ENCODE peak calls at places on chromosomes 11 and 22, in nine cellular contexts. One of them, this sample, is unnamed.

GRCh38 chr11:65575568-65576231 is at the start of gene EHBP1L1:
- DNase-seq in AG10803: no peak
- DNase-seq in epithelial cell of esophagus: peak
- DNase-seq in fibroblast of pulmonary artery: peak
- DNase-seq in thoracic aorta: no peak
- DNase-seq in fibroblast of the aortic adventitia: peak
- DNase-seq in mucosa of descending colon: peak
- DNase-seq in uterus: peak
- DNase-seq in foreskin keratinocyte: peak
- DNase-seq in this sample: peak

GRCh38 chr11:47913569-47914244 is 65.6 kb upstream of the NUP160 start:
- DNase-seq in epithelial cell of esophagus: no peak
- DNase-seq in foreskin keratinocyte: no peak
- DNase-seq in fibroblast of pulmonary artery: no peak
- DNase-seq in mucosa of descending colon: no peak
- DNase-seq in fibroblast of the aortic adventitia: no peak
- DNase-seq in thoracic aorta: no peak
- DNase-seq in uterus: no peak
- DNase-seq in AG10803: no peak
- DNase-seq in this sample: no peak

GRCh38 chr11:8056810-8057463 is 24.1 kb upstream of the TUB start:
- DNase-seq in thoracic aorta: no peak
- DNase-seq in AG10803: peak
- DNase-seq in fibroblast of pulmonary artery: peak
- DNase-seq in uterus: peak
- DNase-seq in fibroblast of the aortic adventitia: peak
- DNase-seq in mucosa of descending colon: peak
- DNase-seq in foreskin keratinocyte: no peak
- DNase-seq in epithelial cell of esophagus: peak
- DNase-seq in this sample: peak

GRCh38 chr11:73379189-73379880 is 3.1 kb downstream of the RELT start:
- DNase-seq in fibroblast of pulmonary artery: no peak
- DNase-seq in epithelial cell of esophagus: no peak
- DNase-seq in foreskin keratinocyte: no peak
- DNase-seq in fibroblast of the aortic adventitia: no peak
- DNase-seq in mucosa of descending colon: peak
- DNase-seq in uterus: no peak
- DNase-seq in AG10803: no peak
- DNase-seq in thoracic aorta: no peak
- DNase-seq in this sample: peak

GRCh38 chr22:23072035-23072910 is 2.0 kb downstream of the GNAZ start:
- DNase-seq in fibroblast of the aortic adventitia: no peak
- DNase-seq in uterus: peak
- DNase-seq in AG10803: peak
- DNase-seq in fibroblast of pulmonary artery: no peak
- DNase-seq in foreskin keratinocyte: no peak
- DNase-seq in thoracic aorta: no peak
- DNase-seq in epithelial cell of esophagus: no peak
- DNase-seq in mucosa of descending colon: no peak
- DNase-seq in this sample: no peak

GRCh38 chr11:116427903-116428637 is 344.7 kb downstream of the BUD13 start:
- DNase-seq in thoracic aorta: no peak
- DNase-seq in epithelial cell of esophagus: no peak
- DNase-seq in mucosa of descending colon: no peak
- DNase-seq in fibroblast of the aortic adventitia: peak
- DNase-seq in uterus: peak
- DNase-seq in foreskin keratinocyte: peak
- DNase-seq in fibroblast of pulmonary artery: no peak
- DNase-seq in AG10803: no peak
- DNase-seq in this sample: no peak

GRCh38 chr22:19969141-19969928 is 27.7 kb upstream of the TXNRD2 start:
- DNase-seq in uterus: no peak
- DNase-seq in foreskin keratinocyte: no peak
- DNase-seq in fibroblast of the aortic adventitia: no peak
- DNase-seq in thoracic aorta: no peak
- DNase-seq in AG10803: no peak
- DNase-seq in mucosa of descending colon: no peak
- DNase-seq in fibroblast of pulmonary artery: no peak
- DNase-seq in epithelial cell of esophagus: no peak
- DNase-seq in this sample: no peak

GRCh38 chr22:22865311-22866072 is 22.1 kb upstream of the IGLL5 start:
- DNase-seq in fibroblast of pulmonary artery: peak
- DNase-seq in epithelial cell of esophagus: no peak
- DNase-seq in fibroblast of the aortic adventitia: no peak
- DNase-seq in foreskin keratinocyte: no peak
- DNase-seq in AG10803: no peak
- DNase-seq in mucosa of descending colon: no peak
- DNase-seq in uterus: no peak
- DNase-seq in thoracic aorta: no peak
- DNase-seq in this sample: no peak

GRCh38 chr11:103491777-103492176 is 382.6 kb downstream of the DYNC2H1 start:
- DNase-seq in epithelial cell of esophagus: peak
- DNase-seq in mucosa of descending colon: no peak
- DNase-seq in uterus: no peak
- DNase-seq in thoracic aorta: no peak
- DNase-seq in fibroblast of the aortic adventitia: no peak
- DNase-seq in foreskin keratinocyte: peak
- DNase-seq in fibroblast of pulmonary artery: no peak
- DNase-seq in AG10803: no peak
- DNase-seq in this sample: no peak

GRCh38 chr11:17807034-17807433 is 72.5 kb downstream of the KCNC1 start:
- DNase-seq in epithelial cell of esophagus: no peak
- DNase-seq in thoracic aorta: no peak
- DNase-seq in mucosa of descending colon: no peak
- DNase-seq in foreskin keratinocyte: no peak
- DNase-seq in fibroblast of the aortic adventitia: no peak
- DNase-seq in AG10803: peak
- DNase-seq in uterus: no peak
- DNase-seq in fibroblast of pulmonary artery: no peak
- DNase-seq in this sample: no peak

GRCh38 chr22:40313007-40313406 is 33.3 kb upstream of the ADSL start:
- DNase-seq in uterus: no peak
- DNase-seq in epithelial cell of esophagus: no peak
- DNase-seq in foreskin keratinocyte: no peak
- DNase-seq in fibroblast of pulmonary artery: no peak
- DNase-seq in mucosa of descending colon: no peak
- DNase-seq in thoracic aorta: no peak
- DNase-seq in fibroblast of the aortic adventitia: no peak
- DNase-seq in AG10803: no peak
- DNase-seq in this sample: no peak

GRCh38 chr11:6402061-6402470 is 11.8 kb downstream of the SMPD1 start:
- DNase-seq in mucosa of descending colon: no peak
- DNase-seq in epithelial cell of esophagus: no peak
- DNase-seq in foreskin keratinocyte: no peak
- DNase-seq in fibroblast of pulmonary artery: no peak
- DNase-seq in uterus: no peak
- DNase-seq in thoracic aorta: no peak
- DNase-seq in AG10803: no peak
- DNase-seq in fibroblast of the aortic adventitia: no peak
- DNase-seq in this sample: no peak

GRCh38 chr22:18031670-18032454 is 7.5 kb upstream of the MICAL3 start:
- DNase-seq in thoracic aorta: no peak
- DNase-seq in AG10803: peak
- DNase-seq in fibroblast of pulmonary artery: peak
- DNase-seq in fibroblast of the aortic adventitia: peak
- DNase-seq in foreskin keratinocyte: peak
- DNase-seq in uterus: peak
- DNase-seq in mucosa of descending colon: no peak
- DNase-seq in epithelial cell of esophagus: peak
- DNase-seq in this sample: peak

DNA sequence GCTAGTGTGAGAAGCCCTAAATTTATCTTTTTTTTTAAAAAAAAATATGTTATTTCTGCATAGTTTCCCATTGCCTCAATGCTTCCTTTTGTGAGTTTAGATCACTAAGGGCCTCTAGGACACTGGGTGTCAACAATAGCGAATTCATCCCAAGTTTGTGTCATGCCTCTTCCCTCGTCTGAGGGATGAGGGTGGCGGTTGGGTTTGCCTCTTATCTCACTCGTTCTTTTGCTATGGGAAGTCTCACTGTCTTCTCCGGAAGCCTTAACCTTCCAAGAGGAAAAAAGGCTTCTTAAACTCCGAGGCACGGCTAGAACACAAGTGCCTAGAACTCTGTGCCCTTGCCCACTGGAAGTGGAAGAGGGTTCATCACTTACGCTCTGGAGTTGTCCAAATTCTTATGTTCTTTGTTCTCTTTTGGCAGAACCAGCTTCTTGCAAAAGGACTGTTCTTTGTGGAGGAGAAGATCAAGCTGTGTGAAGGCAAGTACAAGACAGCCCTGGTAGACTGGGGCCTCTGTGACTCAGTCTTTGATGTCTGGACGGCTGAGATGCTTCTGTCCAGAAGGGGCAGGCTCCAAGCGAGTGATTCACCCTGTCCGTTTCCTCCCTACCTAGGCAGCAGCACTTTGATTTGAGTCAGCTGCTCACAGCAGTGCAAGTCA is 78.5 kb downstream of the TRAF6 start:
- DNase-seq in epithelial cell of esophagus: peak
- DNase-seq in AG10803: peak
- DNase-seq in fibroblast of the aortic adventitia: peak
- DNase-seq in foreskin keratinocyte: peak
- DNase-seq in uterus: peak
- DNase-seq in fibroblast of pulmonary artery: peak
- DNase-seq in mucosa of descending colon: peak
- DNase-seq in thoracic aorta: no peak
- DNase-seq in this sample: peak
- TF ChIP-seq CTCF in epithelial cell of esophagus: peak
- TF ChIP-seq CTCF in AG10803: peak
- TF ChIP-seq CTCF in fibroblast of the aortic adventitia: peak
- TF ChIP-seq CTCF in foreskin keratinocyte: peak
- TF ChIP-seq CTCF in uterus: peak
- TF ChIP-seq CTCF in fibroblast of pulmonary artery: peak
- TF ChIP-seq CTCF in mucosa of descending colon: no peak
- TF ChIP-seq CTCF in thoracic aorta: no peak
- TF ChIP-seq CTCF in this sample: no peak

DNA sequence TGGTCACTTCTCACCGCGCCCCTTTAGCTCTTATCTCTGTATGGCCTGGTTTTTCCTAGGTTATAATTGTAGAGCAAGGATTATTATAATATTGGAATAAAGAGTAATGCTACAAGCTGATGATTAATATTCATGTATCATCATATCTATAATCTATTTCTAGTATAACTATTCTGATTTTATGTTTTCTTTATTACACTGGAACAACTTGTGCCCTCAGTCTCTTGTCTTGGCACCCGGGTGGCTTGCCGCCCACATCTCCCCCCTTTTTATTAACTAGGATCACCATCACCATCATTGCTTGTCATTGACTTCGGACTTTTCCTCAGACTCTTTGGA is 11.0 kb downstream of the OR52K1 start:
- DNase-seq in foreskin keratinocyte: no peak
- DNase-seq in uterus: no peak
- DNase-seq in epithelial cell of esophagus: no peak
- DNase-seq in thoracic aorta: no peak
- DNase-seq in fibroblast of pulmonary artery: no peak
- DNase-seq in fibroblast of the aortic adventitia: no peak
- DNase-seq in mucosa of descending colon: no peak
- DNase-seq in AG10803: no peak
- DNase-seq in this sample: no peak
- TF ChIP-seq CTCF in foreskin keratinocyte: no peak
- TF ChIP-seq CTCF in uterus: no peak
- TF ChIP-seq CTCF in epithelial cell of esophagus: no peak
- TF ChIP-seq CTCF in thoracic aorta: no peak
- TF ChIP-seq CTCF in fibroblast of pulmonary artery: no peak
- TF ChIP-seq CTCF in fibroblast of the aortic adventitia: no peak
- TF ChIP-seq CTCF in mucosa of descending colon: no peak
- TF ChIP-seq CTCF in AG10803: no peak
- TF ChIP-seq CTCF in this sample: no peak

DNA sequence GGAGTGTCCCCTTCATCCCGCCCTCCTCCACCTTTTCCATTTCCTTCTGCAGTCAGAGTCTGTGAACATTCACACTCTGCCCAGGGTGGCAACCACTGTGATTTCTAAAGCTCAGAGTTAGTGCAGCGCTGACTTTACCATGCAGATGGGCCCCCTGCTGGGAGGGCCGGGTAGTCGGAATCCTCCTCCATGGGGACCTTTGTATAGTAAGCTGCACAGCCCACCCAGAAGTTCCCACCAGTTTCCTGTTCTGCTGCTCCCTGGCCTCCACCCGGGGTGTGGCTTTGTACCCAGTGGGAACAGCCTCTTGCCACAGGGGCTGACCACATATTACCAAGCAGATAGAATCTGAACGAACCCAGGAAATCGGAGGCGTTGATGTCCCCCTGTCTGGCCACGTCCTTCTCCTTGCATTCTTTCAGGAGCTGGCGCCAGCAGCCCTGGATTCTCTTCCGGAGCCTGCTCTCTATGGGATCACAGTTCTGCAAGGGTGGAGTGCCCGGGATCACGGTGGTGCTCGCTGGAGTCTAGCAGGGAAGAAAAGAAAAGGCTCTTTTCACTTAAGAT is 125.3 kb downstream of the MPPED1 start:
- DNase-seq in mucosa of descending colon: no peak
- DNase-seq in fibroblast of pulmonary artery: no peak
- DNase-seq in fibroblast of the aortic adventitia: no peak
- DNase-seq in uterus: no peak
- DNase-seq in foreskin keratinocyte: no peak
- DNase-seq in epithelial cell of esophagus: peak
- DNase-seq in AG10803: no peak
- DNase-seq in thoracic aorta: no peak
- DNase-seq in this sample: peak
- TF ChIP-seq CTCF in mucosa of descending colon: no peak
- TF ChIP-seq CTCF in fibroblast of pulmonary artery: no peak
- TF ChIP-seq CTCF in fibroblast of the aortic adventitia: no peak
- TF ChIP-seq CTCF in uterus: no peak
- TF ChIP-seq CTCF in foreskin keratinocyte: peak
- TF ChIP-seq CTCF in epithelial cell of esophagus: peak
- TF ChIP-seq CTCF in AG10803: no peak
- TF ChIP-seq CTCF in thoracic aorta: no peak
- TF ChIP-seq CTCF in this sample: no peak

DNA sequence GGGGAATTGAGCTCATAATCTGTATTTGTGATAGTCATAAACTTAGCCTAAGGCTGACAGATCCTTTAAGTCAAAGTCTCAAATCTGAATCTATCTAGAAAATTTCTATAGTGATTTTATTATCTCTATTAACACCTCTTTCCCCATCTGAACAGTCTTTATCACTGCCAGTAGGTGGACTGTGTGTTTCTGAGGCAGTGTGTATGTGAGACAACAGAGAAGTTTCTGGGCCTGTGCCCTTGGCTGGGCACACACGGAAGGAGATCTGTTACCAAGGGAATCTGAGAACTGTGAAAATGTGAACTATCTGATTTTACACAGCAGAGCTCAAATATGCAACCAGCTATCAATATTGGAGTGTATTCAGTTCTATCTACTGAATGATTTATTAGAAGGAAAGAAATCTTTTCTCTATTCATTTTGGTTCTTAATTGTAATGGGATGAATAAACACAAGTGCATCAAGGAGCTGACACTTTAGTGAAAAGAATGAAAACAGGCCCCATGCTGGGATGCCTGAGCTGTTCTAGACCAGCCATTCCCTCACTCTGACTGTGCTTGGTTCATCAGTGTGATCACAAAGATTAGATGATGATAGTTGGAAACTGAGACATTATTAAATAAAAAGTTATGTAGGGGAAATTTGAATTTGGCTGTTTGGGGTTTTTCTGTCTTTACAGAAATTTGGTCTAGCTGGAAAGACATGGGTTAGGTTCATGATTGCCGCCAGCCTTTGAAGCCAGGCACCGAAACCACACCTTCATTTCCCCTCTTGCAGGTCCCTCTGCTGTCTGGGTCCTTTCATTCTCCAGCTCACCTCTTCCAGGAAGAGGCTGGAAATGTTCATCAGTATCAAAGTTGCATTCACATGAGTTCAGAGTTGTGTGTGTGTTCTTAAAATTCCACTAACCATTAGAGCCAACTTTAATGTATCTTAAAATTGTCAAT is 68.1 kb downstream of the LIF start:
- DNase-seq in uterus: no peak
- DNase-seq in mucosa of descending colon: no peak
- DNase-seq in epithelial cell of esophagus: no peak
- DNase-seq in foreskin keratinocyte: no peak
- DNase-seq in AG10803: peak
- DNase-seq in fibroblast of pulmonary artery: no peak
- DNase-seq in thoracic aorta: no peak
- DNase-seq in fibroblast of the aortic adventitia: peak
- DNase-seq in this sample: peak
- TF ChIP-seq CTCF in uterus: no peak
- TF ChIP-seq CTCF in mucosa of descending colon: no peak
- TF ChIP-seq CTCF in epithelial cell of esophagus: no peak
- TF ChIP-seq CTCF in foreskin keratinocyte: no peak
- TF ChIP-seq CTCF in AG10803: no peak
- TF ChIP-seq CTCF in fibroblast of pulmonary artery: no peak
- TF ChIP-seq CTCF in thoracic aorta: no peak
- TF ChIP-seq CTCF in fibroblast of the aortic adventitia: no peak
- TF ChIP-seq CTCF in this sample: no peak